ENCODE peak calls at places on chromosomes 4 and X, in four cellular contexts. E is SK-N-SH, Y is HepG2, M is GM12878. W is an unnamed sample.

GRCh38 chrX:120790118-120790517 is 85.5 kb downstream of the CT47B1 start:
- DNase-seq in E (peak), Y (peak), M (peak), W (peak)

GRCh38 chrX:136319600-136319999 is 18.8 kb downstream of the ADGRG4 start:
- DNase-seq in E (no peak), Y (no peak), M (no peak), W (no peak)

GRCh38 chr4:185587444-185588161 is 52.3 kb upstream of the PDLIM3 start:
- DNase-seq in E (no peak), Y (no peak), M (peak), W (no peak)

GRCh38 chrX:141619336-141619735 is 29.8 kb downstream of the SPANXA2 start:
- DNase-seq in E (no peak), Y (no peak), M (no peak), W (no peak)

GRCh38 chrX:38985375-38985774 is 184.1 kb downstream of the MID1IP1 start:
- DNase-seq in E (peak), Y (no peak), M (no peak), W (no peak)

GRCh38 chr4:27973056-27973455 is 1112.4 kb downstream of the STIM2 start:
- DNase-seq in E (no peak), Y (no peak), M (no peak), W (no peak)

GRCh38 chr4:168139336-168139735 is 47.0 kb downstream of the ANXA10 start:
- DNase-seq in E (no peak), Y (no peak), M (no peak), W (no peak)

GRCh38 chr4:126465341-126465740 is 1150.6 kb downstream of the FAT4 start:
- DNase-seq in E (no peak), Y (no peak), M (no peak), W (no peak)

GRCh38 chr4:183628189-183628588 is 30.8 kb downstream of the RWDD4 start:
- DNase-seq in E (no peak), Y (no peak), M (no peak), W (no peak)

GRCh38 chr4:8303485-8304281 is 34.1 kb downstream of the HTRA3 start:
- DNase-seq in E (no peak), Y (peak), M (no peak), W (peak)

GRCh38 chr4:73213917-73214663 is 44.5 kb downstream of the ANKRD17 start:
- DNase-seq in E (no peak), Y (no peak), M (no peak), W (no peak)

GRCh38 chr4:57764840-57765239 is 654.7 kb upstream of the IGFBP7 start:
- DNase-seq in E (no peak), Y (no peak), M (no peak), W (no peak)

GRCh38 chr4:138981930-138982390 is 33.6 kb upstream of the NOCT start:
- DNase-seq in E (no peak), Y (peak), M (no peak), W (peak)

GRCh38 chr4:22870847-22871246 is 178.1 kb downstream of the GBA3 start:
- DNase-seq in E (no peak), Y (no peak), M (no peak), W (no peak)

GRCh38 chr4:59597536-59598232 is 1602.4 kb upstream of the ADGRL3 start:
- DNase-seq in E (no peak), Y (no peak), M (no peak), W (no peak)

GRCh38 chr4:159272341-159273125 is 169.7 kb downstream of the RAPGEF2 start:
- DNase-seq in E (no peak), Y (no peak), M (no peak), W (no peak)

GRCh38 chrX:133468081-133468480 is 52.8 kb upstream of the GPC4 start:
- DNase-seq in E (no peak), Y (no peak), M (no peak), W (no peak)

GRCh38 chr4:179624768-179625181 is 2182.5 kb upstream of the AGA start:
- DNase-seq in E (no peak), Y (no peak), M (no peak), W (no peak)

GRCh38 chr4:8286719-8287355 is 17.3 kb downstream of the HTRA3 start:
- DNase-seq in E (no peak), Y (no peak), M (no peak), W (peak)

GRCh38 chr4:36328130-36328529 is 46.7 kb downstream of the DTHD1 start:
- DNase-seq in E (no peak), Y (no peak), M (no peak), W (no peak)

GRCh38 chr4:89283975-89284556 is 23.5 kb downstream of the GPRIN3 start:
- DNase-seq in E (no peak), Y (no peak), M (no peak), W (no peak)

GRCh38 chr4:913280-913618 is 18.9 kb downstream of the GAK start:
- DNase-seq in E (no peak), Y (no peak), M (no peak), W (peak)

GRCh38 chrX:29419774-29420553 is 795.4 kb upstream of the MAGEB2 start:
- DNase-seq in E (no peak), Y (no peak), M (no peak), W (no peak)

GRCh38 chr4:122603156-122603574 is 17.7 kb downstream of the IL21 start:
- DNase-seq in E (no peak), Y (no peak), M (no peak), W (no peak)

GRCh38 chr4:74838746-74839370 is 44.5 kb upstream of the BTC start:
- DNase-seq in E (no peak), Y (no peak), M (no peak), W (no peak)

GRCh38 chr4:147056951-147057630 is 111.4 kb upstream of the TTC29 start:
- DNase-seq in E (no peak), Y (no peak), M (no peak), W (no peak)

GRCh38 chrX:38991656-38992558 is 190.6 kb downstream of the MID1IP1 start:
- DNase-seq in E (no peak), Y (no peak), M (no peak), W (no peak)

GRCh38 chr4:99808260-99808857 is 8.3 kb upstream of the DAPP1 start:
- DNase-seq in E (peak), Y (peak), M (no peak), W (no peak)

GRCh38 chr4:184267673-184268573 is 50.2 kb upstream of the ENPP6 start:
- DNase-seq in E (no peak), Y (peak), M (peak), W (no peak)

GRCh38 chrX:31497086-31497485 is 425.2 kb upstream of the FTHL17 start:
- DNase-seq in E (no peak), Y (no peak), M (no peak), W (no peak)

DNA sequence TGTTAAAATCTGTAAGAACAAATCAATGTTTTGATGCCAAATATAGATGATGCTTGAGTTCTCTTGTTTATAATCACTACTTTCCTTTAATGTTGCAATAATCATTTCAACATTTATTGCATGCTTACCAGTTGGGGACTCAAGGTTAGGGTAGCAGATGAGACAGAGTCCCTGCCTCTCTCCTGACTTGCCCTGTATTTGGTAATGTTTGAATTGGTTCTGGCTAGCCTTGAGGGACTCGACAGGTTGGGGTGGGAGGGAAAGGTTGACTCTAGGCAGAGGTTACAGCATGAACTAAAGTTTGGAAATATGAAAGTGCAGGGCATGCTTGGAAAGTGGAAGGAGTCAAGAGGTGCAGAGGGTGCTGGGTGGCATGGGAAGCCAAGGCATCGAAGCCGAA is 2.0 kb downstream of the SEC24B start:
- DNase-seq in E (no peak), Y (peak), M (no peak), W (no peak)
- H3K4me3 ChIP-seq in E (no peak), Y (peak), M (peak), W (peak)

DNA sequence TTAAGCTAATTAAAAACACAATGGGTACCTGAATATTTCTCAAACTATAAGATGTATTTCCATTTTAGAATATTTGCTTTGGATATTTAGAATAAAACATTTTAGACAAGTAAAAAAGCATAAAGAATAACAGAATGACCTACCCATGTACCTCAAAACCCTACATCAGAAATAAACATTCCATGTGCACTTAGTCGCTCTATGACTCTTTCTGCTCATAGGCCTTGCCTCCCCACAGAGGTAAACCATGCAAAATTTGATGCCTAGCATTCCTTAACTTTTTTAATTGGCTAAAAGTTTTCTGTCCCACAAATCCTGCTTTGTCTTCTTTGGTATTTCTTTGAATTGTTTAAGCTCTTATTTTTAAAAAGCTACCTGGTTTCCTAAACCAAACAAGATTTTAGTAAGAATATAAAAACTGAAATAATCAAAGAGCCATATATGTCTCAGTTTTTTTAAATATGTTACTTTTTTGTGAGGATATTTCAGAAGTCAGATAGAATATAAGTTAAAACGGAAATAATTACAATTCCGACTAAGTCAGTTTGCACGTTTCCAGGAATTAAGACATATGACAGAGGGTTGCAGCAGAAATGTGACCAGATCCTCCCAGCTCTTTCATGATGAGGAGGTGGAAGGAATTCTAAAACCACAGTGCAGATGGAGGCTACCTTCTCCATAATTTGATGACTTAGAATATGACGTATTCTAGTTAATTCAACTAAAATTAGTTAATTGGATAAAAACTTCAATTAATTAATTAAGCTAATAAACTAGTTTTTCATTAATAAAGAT is 102.5 kb downstream of the FIP1L1 start:
- DNase-seq in E (no peak), Y (no peak), M (no peak), W (no peak)
- TF ChIP-seq EP300 in E (no peak), Y (no peak), M (no peak), W (no peak)

DNA sequence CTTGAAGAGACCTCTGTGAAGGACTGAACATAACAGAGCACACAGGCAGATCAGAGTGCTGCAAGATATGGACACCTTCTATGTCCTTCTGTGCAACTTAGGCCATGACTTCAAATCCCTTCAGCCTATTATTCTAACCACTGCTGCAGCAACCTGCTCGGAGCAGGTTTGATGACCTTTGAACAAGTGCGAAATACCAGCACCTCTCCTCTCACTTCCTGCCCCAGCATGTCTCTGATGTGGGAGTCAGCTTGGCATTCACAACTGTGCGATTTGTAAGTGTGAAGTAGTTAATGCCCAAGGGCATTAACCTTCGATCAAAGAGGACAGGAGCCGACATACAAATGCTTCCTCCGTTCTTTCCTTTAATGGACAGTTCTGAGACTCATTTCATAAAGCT is 1.6 kb upstream of the EXOC1 start:
- DNase-seq in E (no peak), Y (peak), M (no peak), W (no peak)
- TF ChIP-seq POLR2AphosphoS5 in E (no peak), Y (peak), M (no peak), W (no peak)

GRCh38 chr4:142360657-142361056 is 485.4 kb downstream of the INPP4B start:
- DNase-seq in E (no peak), Y (no peak), M (no peak), W (no peak)
- H3K4me3 ChIP-seq in E (no peak), Y (no peak), M (no peak), W (no peak)

DNA sequence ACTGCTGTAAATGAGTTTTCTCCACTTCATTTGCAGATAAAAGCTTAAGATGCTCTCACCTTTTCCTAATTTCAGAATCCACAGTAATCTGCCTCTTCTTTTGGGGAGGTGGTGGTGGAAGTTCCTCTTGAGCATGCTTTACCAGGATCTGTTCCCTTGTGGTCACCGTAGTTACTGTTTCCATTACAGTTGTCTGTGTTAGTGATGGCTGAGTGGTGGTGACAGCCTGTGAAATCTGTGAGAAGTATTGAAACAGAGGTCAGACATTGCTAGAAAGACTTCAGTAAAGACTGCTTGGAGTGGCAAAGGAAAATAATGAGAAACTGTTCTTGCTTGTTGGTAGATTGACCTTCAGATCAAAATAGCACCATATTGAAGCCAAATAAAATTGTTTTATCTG is 666.2 kb downstream of the DMD start:
- DNase-seq in E (no peak), Y (no peak), M (no peak), W (no peak)
- TF ChIP-seq EP300 in E (no peak), Y (no peak), M (no peak), W (no peak)

GRCh38 chrX:66039916-66040315 is at the start of gene VSIG4:
- DNase-seq in E (no peak), Y (no peak), M (no peak), W (peak)
- TF ChIP-seq POLR2AphosphoS5 in E (no peak), Y (no peak), M (no peak), W (no peak)

GRCh38 chr4:85527815-85528214 is 52.9 kb downstream of the ARHGAP24 start:
- DNase-seq in E (no peak), Y (no peak), M (no peak), W (no peak)
- H3K4me3 ChIP-seq in E (no peak), Y (no peak), M (no peak), W (no peak)

GRCh38 chr4:148258526-148258925 is 183.7 kb downstream of the NR3C2 start:
- DNase-seq in E (no peak), Y (no peak), M (no peak), W (peak)
- TF ChIP-seq EP300 in E (no peak), Y (no peak), M (no peak), W (no peak)

GRCh38 chr4:76637704-76638361 is 202.8 kb downstream of the SHROOM3 start:
- DNase-seq in E (no peak), Y (no peak), M (no peak), W (no peak)

GRCh38 chr4:76641351-76641750 is 206.3 kb downstream of the SHROOM3 start:
- DNase-seq in E (no peak), Y (no peak), M (no peak), W (no peak)

GRCh38 chr4:76640252-76640925 is 205.4 kb downstream of the SHROOM3 start:
- DNase-seq in E (no peak), Y (no peak), M (no peak), W (no peak)

GRCh38 chr4:76641758-76642157 is 206.7 kb downstream of the SHROOM3 start:
- DNase-seq in E (no peak), Y (no peak), M (no peak), W (no peak)

DNA sequence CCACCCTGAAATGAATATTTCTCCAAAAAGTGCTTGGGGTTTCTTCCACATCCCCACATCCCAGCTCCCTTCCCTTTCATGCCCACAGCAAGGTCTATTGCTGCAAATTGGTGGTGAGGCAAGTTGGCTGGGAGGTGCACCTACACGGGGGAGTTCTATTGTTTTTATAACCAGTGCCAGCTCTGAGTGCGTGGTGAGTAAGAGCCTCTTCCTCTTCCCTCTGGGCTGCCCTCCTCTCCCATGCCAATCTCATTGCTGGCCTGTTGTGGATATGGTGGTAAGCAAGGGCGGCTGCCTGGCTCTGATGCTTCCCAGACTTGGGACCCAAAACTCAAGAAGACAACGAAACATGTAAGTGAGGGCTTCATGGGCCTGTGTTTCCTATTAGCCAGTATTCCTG is 204.3 kb downstream of the SHROOM3 start:
- DNase-seq in E (no peak), Y (no peak), M (no peak), W (no peak)
- TF ChIP-seq POLR2AphosphoS5 in E (no peak), Y (no peak), M (no peak), W (no peak)

W was measured in sigmoid colon.